ENCODE peak calls at places on chromosome 2, in five cellular contexts. One of them, this sample, is unnamed.

GRCh38 chr2:65129276-65129612 is 662 bp downstream of the RAB1A start:
- DNase-seq in H9: no peak
- DNase-seq in IMR-90: no peak
- DNase-seq in mesendoderm: peak; percentile 45
- DNase-seq in neuronal stem cell: no peak
- DNase-seq in this sample: no peak

GRCh38 chr2:74424139-74424992 is 2.8 kb downstream of the WDR54 start:
- DNase-seq in H9: no peak
- DNase-seq in IMR-90: no peak
- DNase-seq in mesendoderm: peak; percentile 64
- DNase-seq in neuronal stem cell: no peak
- DNase-seq in this sample: no peak

GRCh38 chr2:162710282-162710891 is 128.2 kb downstream of the KCNH7 start:
- DNase-seq in H9: no peak
- DNase-seq in IMR-90: no peak
- DNase-seq in mesendoderm: no peak
- DNase-seq in neuronal stem cell: no peak
- DNase-seq in this sample: peak; percentile 24

GRCh38 chr2:159155315-159155714 is 131.2 kb downstream of the WDSUB1 start:
- DNase-seq in H9: peak; percentile 58
- DNase-seq in IMR-90: no peak
- DNase-seq in mesendoderm: peak; percentile 53
- DNase-seq in neuronal stem cell: no peak
- DNase-seq in this sample: no peak

GRCh38 chr2:188145885-188146284 is 145.8 kb upstream of the GULP1 start:
- DNase-seq in H9: no peak
- DNase-seq in IMR-90: no peak
- DNase-seq in mesendoderm: peak; percentile 76
- DNase-seq in neuronal stem cell: no peak
- DNase-seq in this sample: no peak

GRCh38 chr2:21413082-21413481 is 289.3 kb downstream of the TDRD15 start:
- DNase-seq in H9: no peak
- DNase-seq in IMR-90: peak; percentile 85
- DNase-seq in mesendoderm: no peak
- DNase-seq in neuronal stem cell: no peak
- DNase-seq in this sample: peak; percentile 89

GRCh38 chr2:191942114-191943103 is 95.5 kb upstream of the CAVIN2 start:
- DNase-seq in H9: no peak
- DNase-seq in IMR-90: peak; percentile 79
- DNase-seq in mesendoderm: peak; percentile 18
- DNase-seq in neuronal stem cell: no peak
- DNase-seq in this sample: peak; percentile 74

GRCh38 chr2:180003566-180003965 is 3.5 kb downstream of the CWC22 start:
- DNase-seq in H9: no peak
- DNase-seq in IMR-90: no peak
- DNase-seq in mesendoderm: peak; percentile 2
- DNase-seq in neuronal stem cell: no peak
- DNase-seq in this sample: no peak

GRCh38 chr2:215920244-215921100 is 92.9 kb downstream of the MREG start:
- DNase-seq in H9: peak; percentile 62
- DNase-seq in IMR-90: peak; percentile 87
- DNase-seq in mesendoderm: peak; percentile 82
- DNase-seq in neuronal stem cell: peak; percentile 65
- DNase-seq in this sample: peak; percentile 79

GRCh38 chr2:207319321-207319720 is 153.6 kb upstream of the KLF7 start:
- DNase-seq in H9: no peak
- DNase-seq in IMR-90: no peak
- DNase-seq in mesendoderm: no peak
- DNase-seq in neuronal stem cell: no peak
- DNase-seq in this sample: no peak

GRCh38 chr2:99727199-99727598 is 237.4 kb upstream of the REV1 start:
- DNase-seq in H9: no peak
- DNase-seq in IMR-90: peak; percentile 13
- DNase-seq in mesendoderm: no peak
- DNase-seq in neuronal stem cell: no peak
- DNase-seq in this sample: no peak

GRCh38 chr2:134493797-134494196 is 225.0 kb downstream of the TMEM163 start:
- DNase-seq in H9: no peak
- DNase-seq in IMR-90: no peak
- DNase-seq in mesendoderm: no peak
- DNase-seq in neuronal stem cell: no peak
- DNase-seq in this sample: no peak

GRCh38 chr2:201122276-201122675 is 6.3 kb downstream of the CFLAR start:
- DNase-seq in H9: no peak
- DNase-seq in IMR-90: no peak
- DNase-seq in mesendoderm: peak; percentile 34
- DNase-seq in neuronal stem cell: no peak
- DNase-seq in this sample: no peak

GRCh38 chr2:127355407-127356008 is 32.3 kb downstream of the MAP3K2 start:
- DNase-seq in H9: no peak
- DNase-seq in IMR-90: no peak
- DNase-seq in mesendoderm: peak; percentile 56
- DNase-seq in neuronal stem cell: no peak
- DNase-seq in this sample: peak; percentile 10

GRCh38 chr2:237062585-237062984 is 23.1 kb upstream of the COPS8 start:
- DNase-seq in H9: no peak
- DNase-seq in IMR-90: peak; percentile 34
- DNase-seq in mesendoderm: peak; percentile 84
- DNase-seq in neuronal stem cell: no peak
- DNase-seq in this sample: no peak

GRCh38 chr2:64637931-64638330 is 15.8 kb downstream of the SERTAD2 start:
- DNase-seq in H9: no peak
- DNase-seq in IMR-90: peak; percentile 31
- DNase-seq in mesendoderm: no peak
- DNase-seq in neuronal stem cell: no peak
- DNase-seq in this sample: peak; percentile 49

GRCh38 chr2:70901235-70902066 is 34.2 kb upstream of the ATP6V1B1 start:
- DNase-seq in H9: peak; percentile 69
- DNase-seq in IMR-90: peak; percentile 34
- DNase-seq in mesendoderm: peak; percentile 77
- DNase-seq in neuronal stem cell: no peak
- DNase-seq in this sample: peak; percentile 44

GRCh38 chr2:231662811-231663457 is 45.4 kb upstream of the PTMA start:
- DNase-seq in H9: no peak
- DNase-seq in IMR-90: no peak
- DNase-seq in mesendoderm: no peak
- DNase-seq in neuronal stem cell: no peak
- DNase-seq in this sample: no peak
- H2BK120ac ChIP-seq in H9: no peak overlapping the region
- H2BK120ac ChIP-seq in IMR-90: peak overlapping the region; percentile 62
- H2BK120ac ChIP-seq in mesendoderm: no peak overlapping the region
- H2BK120ac ChIP-seq in neuronal stem cell: peak overlapping the region; percentile 99
- H2BK120ac ChIP-seq in this sample: no peak overlapping the region

DNA sequence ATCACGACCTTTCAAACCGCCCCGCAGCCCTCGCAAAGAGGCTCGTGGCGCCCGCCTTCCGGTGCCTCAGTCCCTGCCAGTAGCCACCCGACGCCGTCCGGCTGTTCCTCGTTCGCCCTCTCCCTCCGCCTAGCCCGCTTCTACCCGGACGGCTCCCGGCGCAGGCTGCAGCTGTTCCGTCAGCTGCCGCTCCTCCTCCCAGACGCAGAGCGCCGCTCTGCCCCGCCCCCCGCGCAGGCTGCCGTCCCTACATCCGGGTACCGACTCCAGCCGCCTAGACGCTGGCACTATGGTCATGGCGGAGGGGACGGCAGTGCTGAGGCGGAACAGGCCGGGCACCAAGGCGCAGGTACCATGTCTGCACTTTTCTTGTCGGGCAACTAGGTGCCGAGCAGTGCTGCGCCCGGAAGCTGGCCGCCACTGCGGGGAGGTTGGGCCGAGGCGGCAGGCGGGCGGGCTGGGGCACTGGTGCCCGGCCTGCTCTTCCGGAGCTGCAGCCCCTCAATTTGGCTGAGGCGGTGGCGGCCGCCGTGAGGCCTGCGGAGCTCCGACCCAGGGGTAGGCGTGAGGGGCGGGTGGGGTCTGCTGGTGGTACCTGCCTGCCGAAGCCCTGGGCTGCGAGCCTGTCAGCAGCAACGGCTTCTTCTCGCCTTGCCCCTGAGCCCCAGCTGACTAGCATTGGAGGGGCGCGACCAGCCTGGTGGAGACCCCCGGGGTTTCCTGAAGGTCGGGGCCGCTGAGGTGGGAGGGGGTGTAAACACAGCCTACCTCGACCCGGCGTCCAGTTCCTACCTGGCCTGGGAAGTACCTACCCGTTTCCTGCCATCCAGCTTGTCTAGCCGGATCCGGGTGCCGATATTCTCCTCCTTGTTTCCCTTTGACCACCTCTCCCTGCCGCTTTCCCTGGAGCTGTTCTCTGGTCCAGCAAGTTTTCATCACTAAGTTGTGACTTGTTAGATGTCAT is at the start of gene MOB4:
- DNase-seq in H9: peak; percentile 96
- DNase-seq in IMR-90: peak; percentile 93
- DNase-seq in mesendoderm: peak; percentile 98
- DNase-seq in neuronal stem cell: peak; percentile 95
- DNase-seq in this sample: peak; percentile 96
- H2BK120ac ChIP-seq in H9: no peak within 1 kb of the TSS
- H2BK120ac ChIP-seq in IMR-90: peak within 1 kb of the TSS; percentile 70
- H2BK120ac ChIP-seq in mesendoderm: peak within 1 kb of the TSS; percentile 29
- H2BK120ac ChIP-seq in neuronal stem cell: peak within 1 kb of the TSS; percentile 29
- H2BK120ac ChIP-seq in this sample: peak within 1 kb of the TSS; percentile 71

GRCh38 chr2:128381001-128381938 is 62.6 kb upstream of the HS6ST1 start:
- DNase-seq in H9: peak; percentile 55
- DNase-seq in IMR-90: no peak
- DNase-seq in mesendoderm: no peak
- DNase-seq in neuronal stem cell: no peak
- DNase-seq in this sample: peak; percentile 49

GRCh38 chr2:128377071-128377910 is 58.6 kb upstream of the HS6ST1 start:
- DNase-seq in H9: no peak
- DNase-seq in IMR-90: no peak
- DNase-seq in mesendoderm: no peak
- DNase-seq in neuronal stem cell: no peak
- DNase-seq in this sample: no peak

GRCh38 chr2:128379021-128380005 is 60.6 kb upstream of the HS6ST1 start:
- DNase-seq in H9: peak; percentile 27
- DNase-seq in IMR-90: peak; percentile 37
- DNase-seq in mesendoderm: peak; percentile 73
- DNase-seq in neuronal stem cell: peak; percentile 68
- DNase-seq in this sample: peak; percentile 73

GRCh38 chr2:128378231-128379020 is 59.8 kb upstream of the HS6ST1 start:
- DNase-seq in H9: peak; percentile 25
- DNase-seq in IMR-90: no peak
- DNase-seq in mesendoderm: no peak
- DNase-seq in neuronal stem cell: no peak
- DNase-seq in this sample: no peak

DNA sequence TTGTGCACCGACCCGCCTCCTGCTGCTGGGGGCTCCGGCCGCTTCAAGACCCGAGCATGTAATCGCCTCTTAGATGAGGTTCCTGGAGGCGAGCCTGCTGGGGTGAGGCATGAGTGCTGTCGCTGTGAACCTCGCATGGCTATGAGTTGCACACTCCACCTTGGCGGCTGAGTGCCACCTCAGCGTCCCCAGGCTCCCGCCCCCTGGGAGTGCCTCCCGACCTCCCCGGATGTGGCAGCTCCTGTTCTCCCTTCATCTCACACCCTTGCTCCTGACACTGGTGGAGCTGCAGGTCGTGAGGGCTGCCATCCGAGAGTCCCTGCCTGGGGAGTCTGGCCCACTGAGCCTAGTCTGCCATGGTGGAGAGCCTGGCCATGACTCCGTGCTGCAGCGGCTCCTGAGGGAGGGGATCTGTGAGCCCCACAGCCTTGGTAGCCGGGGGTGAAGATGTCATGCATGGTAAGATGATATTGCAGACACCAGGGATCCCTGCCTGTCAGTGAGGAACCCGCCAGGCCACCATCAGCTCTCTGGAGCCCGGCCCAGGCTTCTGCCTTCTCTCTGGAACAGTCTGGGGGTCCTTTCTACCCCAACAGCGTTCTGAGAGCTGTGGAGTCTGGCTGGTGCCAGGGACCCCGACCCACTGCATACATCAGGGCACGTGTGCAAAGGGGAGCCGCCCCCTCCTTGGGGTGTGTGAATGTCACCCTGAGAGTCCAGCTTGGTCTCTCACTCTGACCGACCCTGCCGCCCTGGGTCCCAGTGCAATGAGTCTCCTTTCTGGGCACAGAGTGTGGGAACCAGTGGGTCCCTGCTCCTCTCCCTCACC is 61.6 kb upstream of the HS6ST1 start:
- DNase-seq in H9: peak; percentile 24
- DNase-seq in IMR-90: no peak
- DNase-seq in mesendoderm: no peak
- DNase-seq in neuronal stem cell: no peak
- DNase-seq in this sample: no peak
- H2BK120ac ChIP-seq in H9: no peak overlapping the region
- H2BK120ac ChIP-seq in IMR-90: peak overlapping the region; percentile 92
- H2BK120ac ChIP-seq in mesendoderm: no peak overlapping the region
- H2BK120ac ChIP-seq in neuronal stem cell: peak overlapping the region; percentile 96
- H2BK120ac ChIP-seq in this sample: peak overlapping the region; percentile 93

GRCh38 chr2:29305762-29306161 is 190.5 kb downstream of the CLIP4 start:
- DNase-seq in H9: no peak
- DNase-seq in IMR-90: no peak
- DNase-seq in mesendoderm: no peak
- DNase-seq in neuronal stem cell: no peak
- DNase-seq in this sample: no peak

GRCh38 chr2:29311458-29311857 is 196.2 kb downstream of the CLIP4 start:
- DNase-seq in H9: no peak
- DNase-seq in IMR-90: no peak
- DNase-seq in mesendoderm: no peak
- DNase-seq in neuronal stem cell: no peak
- DNase-seq in this sample: no peak

GRCh38 chr2:29310665-29311348 is 195.6 kb downstream of the CLIP4 start:
- DNase-seq in H9: no peak
- DNase-seq in IMR-90: no peak
- DNase-seq in mesendoderm: no peak
- DNase-seq in neuronal stem cell: no peak
- DNase-seq in this sample: no peak

GRCh38 chr2:29307522-29307921 is 192.3 kb downstream of the CLIP4 start:
- DNase-seq in H9: no peak
- DNase-seq in IMR-90: no peak
- DNase-seq in mesendoderm: no peak
- DNase-seq in neuronal stem cell: no peak
- DNase-seq in this sample: no peak

DNA sequence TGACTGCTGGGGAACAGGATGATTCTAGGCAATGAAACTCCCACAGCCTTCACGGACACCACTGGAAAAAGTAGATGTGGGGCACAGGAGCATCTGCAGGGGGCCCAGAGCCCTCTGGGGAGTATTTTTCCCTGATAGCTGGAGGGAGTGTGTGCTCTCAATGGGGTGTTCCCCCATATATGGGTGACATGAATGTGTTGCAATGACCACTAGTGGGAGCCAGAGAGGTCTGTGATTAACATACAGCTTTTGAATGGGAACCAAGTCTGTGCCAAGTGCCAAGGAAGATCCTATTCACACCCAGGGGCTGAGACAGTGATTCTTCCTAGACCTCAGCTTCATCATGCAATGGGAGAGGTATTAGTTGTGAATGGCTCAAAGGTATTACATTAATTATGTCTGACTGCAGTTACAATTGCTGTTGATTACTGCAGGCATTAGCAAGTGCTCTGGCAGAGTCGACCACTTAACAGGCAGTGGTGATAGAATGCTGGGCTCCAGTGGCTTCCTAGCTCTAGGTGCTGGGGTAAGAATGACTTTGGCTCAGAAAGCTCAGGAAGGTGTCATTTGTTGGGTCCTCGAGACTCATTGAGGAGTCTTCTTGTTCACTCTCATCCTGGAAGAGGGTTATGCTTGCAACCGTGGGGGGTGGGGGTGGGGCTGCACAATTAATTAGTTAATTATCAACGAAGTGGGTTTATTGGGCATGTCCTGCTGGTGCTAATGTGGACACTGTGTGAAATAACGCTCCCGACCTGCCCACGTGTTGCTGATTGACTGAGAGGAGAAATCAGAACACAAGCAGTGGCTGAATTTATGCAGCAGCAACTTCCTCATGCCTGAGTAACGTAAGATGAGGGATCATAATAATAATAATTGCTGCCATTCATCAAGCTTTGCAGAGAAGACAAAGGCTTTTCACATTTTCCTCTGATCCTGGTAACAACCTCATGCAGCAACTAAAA is 194.2 kb downstream of the CLIP4 start:
- DNase-seq in H9: peak; percentile 64
- DNase-seq in IMR-90: peak; percentile 66
- DNase-seq in mesendoderm: peak; percentile 80
- DNase-seq in neuronal stem cell: peak; percentile 67
- DNase-seq in this sample: peak; percentile 60
- H2BK120ac ChIP-seq in H9: no peak overlapping the region
- H2BK120ac ChIP-seq in IMR-90: no peak overlapping the region
- H2BK120ac ChIP-seq in mesendoderm: no peak overlapping the region
- H2BK120ac ChIP-seq in neuronal stem cell: no peak overlapping the region
- H2BK120ac ChIP-seq in this sample: no peak overlapping the region

This sample was measured in mesenchymal stem cell.